ENCODE peak calls at places on chromosomes 6 and 20, in six cellular contexts. D, X, R, A, W and O are unnamed samples.

GRCh38 chr6:27280540-27281000 is 31.5 kb downstream of the POM121L2 start:
- DNase-seq in D (peak), W (no peak), A (no peak), R (no peak), X (peak), O (no peak)

GRCh38 chr20:61405007-61405406 is 152.9 kb downstream of the CDH4 start:
- DNase-seq in A (no peak), D (no peak), W (no peak), X (no peak), R (no peak), O (no peak)

GRCh38 chr6:166955865-166956443 is 396 bp downstream of the RNASET2 start:
- DNase-seq in D (no peak), X (no peak), W (no peak), R (no peak), A (no peak), O (no peak)

GRCh38 chr6:110658621-110659211 is 156.6 kb downstream of the CDK19 start:
- DNase-seq in W (no peak), A (no peak), D (no peak), R (no peak), X (no peak), O (no peak)

GRCh38 chr6:40999498-41000070 is 39.4 kb downstream of the UNC5CL start:
- DNase-seq in W (peak), D (peak), R (peak), X (peak), A (peak), O (no peak)

GRCh38 chr20:2693286-2693995 is 861 bp downstream of the EBF4 start:
- DNase-seq in W (peak), A (no peak), R (peak), D (no peak), X (no peak), O (peak)

GRCh38 chr6:124622351-124622750 is 339.9 kb upstream of the RNF217 start:
- DNase-seq in W (no peak), A (no peak), X (no peak), D (no peak), R (no peak), O (no peak)

GRCh38 chr6:41638002-41638800 is at the start of gene MDFI:
- DNase-seq in D (no peak), X (no peak), A (no peak), W (peak), R (peak), O (no peak)

GRCh38 chr6:90393232-90393884 is 96.7 kb upstream of the BACH2 start:
- DNase-seq in D (peak), X (peak), R (peak), A (no peak), W (peak), O (peak)

GRCh38 chr6:53300656-53301551 is 47.8 kb downstream of the ELOVL5 start:
- DNase-seq in W (no peak), R (no peak), D (peak), A (no peak), X (no peak), O (no peak)

GRCh38 chr6:110357696-110358535 is at the start of gene METTL24:
- DNase-seq in R (peak), D (no peak), X (no peak), W (peak), A (no peak), O (no peak)

GRCh38 chr6:111657146-111657545 is 51.5 kb upstream of the TRAF3IP2 start:
- DNase-seq in X (no peak), W (no peak), A (no peak), R (no peak), D (peak), O (no peak)

GRCh38 chr6:97925504-97925903 is 642.5 kb upstream of the MMS22L start:
- DNase-seq in W (no peak), R (no peak), A (no peak), X (no peak), D (no peak), O (no peak)

GRCh38 chr20:14055127-14055742 is 59.9 kb downstream of the MACROD2 start:
- DNase-seq in R (peak), A (no peak), W (no peak), D (peak), X (peak), O (peak)

GRCh38 chr6:37061157-37061804 is 55.8 kb downstream of the FGD2 start:
- DNase-seq in D (no peak), A (no peak), R (peak), X (no peak), W (no peak), O (no peak)

GRCh38 chr20:44692932-44693476 is 22.2 kb upstream of the CCN5 start:
- DNase-seq in A (no peak), D (peak), W (no peak), R (no peak), X (peak), O (no peak)

GRCh38 chr6:111057074-111057752 is 30.1 kb upstream of the SLC16A10 start:
- DNase-seq in X (peak), A (no peak), D (peak), W (no peak), R (peak), O (no peak)

GRCh38 chr6:170114956-170115855 is 175.7 kb downstream of the DLL1 start:
- DNase-seq in D (no peak), A (no peak), W (peak), X (no peak), R (peak), O (no peak)

GRCh38 chr6:27096834-27097511 is 150.5 kb upstream of the PRSS16 start:
- DNase-seq in X (peak), A (no peak), D (no peak), R (peak), W (peak), O (no peak)

GRCh38 chr6:72042088-72042487 is 155.7 kb downstream of the RIMS1 start:
- DNase-seq in X (no peak), A (no peak), R (no peak), D (no peak), W (no peak), O (peak)

GRCh38 chr20:5947276-5947675 is 3.1 kb downstream of the TRMT6 start:
- DNase-seq in W (no peak), X (no peak), D (no peak), A (no peak), R (no peak), O (no peak)

GRCh38 chr20:44613575-44613974 is 31.2 kb downstream of the PKIG start:
- DNase-seq in W (no peak), D (no peak), R (no peak), X (no peak), A (no peak), O (no peak)

GRCh38 chr6:27178860-27179259 is 68.6 kb upstream of the PRSS16 start:
- DNase-seq in W (no peak), A (no peak), D (no peak), R (no peak), X (no peak), O (no peak)

DNA sequence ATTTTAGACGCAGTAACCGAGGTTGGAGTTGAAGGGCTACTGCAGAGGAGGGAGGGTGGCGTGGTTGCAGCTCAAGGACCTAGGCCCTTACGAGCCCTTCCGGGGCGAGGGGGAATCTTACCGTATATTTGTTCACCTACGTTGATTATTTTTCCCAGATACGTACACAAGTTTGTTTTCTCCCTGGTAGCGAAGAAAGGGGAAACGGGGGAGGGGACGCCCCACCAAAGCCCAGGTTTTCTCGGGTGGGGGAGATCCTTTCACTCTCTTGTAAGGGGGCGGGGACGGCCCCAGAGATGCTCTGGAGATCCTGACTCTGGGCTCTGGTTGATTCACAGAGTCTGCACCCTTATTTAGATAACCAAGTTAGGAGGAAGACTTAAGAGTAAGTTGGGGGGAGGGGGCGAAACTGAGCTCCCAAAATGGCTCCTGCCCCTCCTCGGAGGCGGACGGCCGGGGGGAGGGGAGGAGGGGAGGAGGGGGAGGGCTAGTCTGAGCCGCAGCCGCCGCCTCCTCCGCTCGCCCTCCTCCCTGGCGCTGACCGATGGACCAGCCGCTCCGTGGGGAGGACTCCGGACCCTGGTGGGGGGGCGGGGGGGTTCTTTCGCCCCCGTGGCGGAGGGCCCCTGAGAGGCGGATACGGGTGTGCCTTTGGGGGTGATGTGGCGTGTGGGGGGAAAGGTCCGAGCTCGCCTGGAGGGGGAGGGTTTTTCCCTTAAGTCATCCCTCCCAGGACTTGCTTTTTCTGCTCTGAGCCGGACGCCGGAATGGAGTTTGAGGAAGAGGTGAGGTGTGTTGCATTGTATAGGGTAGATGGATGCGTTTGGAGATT is 2.2 kb downstream of the BRD2 start:
- DNase-seq in A (peak), W (peak), R (peak), D (peak), X (peak), O (peak)
- TF ChIP-seq JUND in A (no peak), W (no peak), R (no peak), D (no peak), X (no peak), O (no peak)

DNA sequence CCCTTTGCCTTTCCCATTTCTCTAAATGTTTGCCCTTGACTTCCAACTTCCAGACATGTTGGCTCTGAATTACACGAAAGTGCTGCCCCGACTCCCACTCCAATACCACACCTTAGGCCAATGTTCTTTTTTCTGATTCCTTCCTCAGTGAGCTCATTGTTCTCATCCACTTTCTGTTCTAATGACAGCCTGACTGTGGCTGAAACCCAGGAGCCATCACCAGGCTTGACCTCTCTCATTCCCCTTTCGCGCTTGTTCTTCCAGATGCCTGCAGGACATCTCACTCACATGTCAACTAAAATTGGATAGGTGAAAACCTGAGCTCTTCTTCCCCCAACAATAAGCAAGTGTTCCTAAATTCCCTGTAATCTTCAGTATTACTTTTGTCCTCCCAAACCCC is 40.4 kb downstream of the PTPRK start:
- DNase-seq in X (no peak), R (no peak), W (no peak), A (no peak), D (no peak), O (no peak)
- TF ChIP-seq JUND in X (no peak), R (no peak), W (no peak), A (no peak), D (no peak), O (no peak)

DNA sequence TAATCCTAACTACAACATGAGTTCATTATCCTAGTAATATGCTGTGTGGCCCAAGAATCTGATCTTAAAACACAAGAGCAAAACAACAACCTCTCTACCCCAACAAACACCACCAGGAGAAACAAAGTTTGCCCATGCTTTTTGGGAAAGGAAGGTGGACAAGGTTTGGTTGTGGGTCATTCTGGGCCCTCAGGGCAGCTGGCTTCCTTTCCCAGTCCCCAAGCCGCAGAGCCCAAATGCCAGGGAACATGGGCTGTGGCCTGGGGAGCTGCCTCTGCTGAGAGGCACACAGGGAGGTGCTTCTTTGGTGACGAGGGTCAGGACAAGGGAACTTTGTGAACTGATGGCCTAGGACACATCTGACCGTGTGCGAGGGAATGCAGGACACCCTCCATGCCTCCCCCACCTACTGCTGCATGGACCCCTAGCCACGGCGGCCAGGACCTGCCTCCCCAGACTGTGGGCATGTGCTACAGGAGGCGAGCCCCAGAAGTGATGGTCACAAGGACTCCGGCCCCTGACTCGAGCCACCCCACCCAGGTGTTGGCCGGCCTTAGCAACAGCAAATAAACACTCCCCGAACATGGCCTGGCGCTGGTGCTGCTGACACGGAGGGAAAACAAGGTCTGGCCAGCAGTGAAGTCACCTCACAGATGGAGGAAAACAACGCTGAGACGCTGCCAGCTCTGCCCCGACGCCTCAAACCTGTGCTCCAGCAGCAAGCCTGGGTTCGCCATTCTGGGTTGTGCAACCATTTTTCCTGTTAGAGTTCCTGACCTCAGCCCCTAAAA is 55.6 kb downstream of the RRBP1 start:
- DNase-seq in W (no peak), A (no peak), R (no peak), X (no peak), D (no peak), O (no peak)
- TF ChIP-seq JUND in W (no peak), A (no peak), R (no peak), X (no peak), D (no peak), O (no peak)

DNA sequence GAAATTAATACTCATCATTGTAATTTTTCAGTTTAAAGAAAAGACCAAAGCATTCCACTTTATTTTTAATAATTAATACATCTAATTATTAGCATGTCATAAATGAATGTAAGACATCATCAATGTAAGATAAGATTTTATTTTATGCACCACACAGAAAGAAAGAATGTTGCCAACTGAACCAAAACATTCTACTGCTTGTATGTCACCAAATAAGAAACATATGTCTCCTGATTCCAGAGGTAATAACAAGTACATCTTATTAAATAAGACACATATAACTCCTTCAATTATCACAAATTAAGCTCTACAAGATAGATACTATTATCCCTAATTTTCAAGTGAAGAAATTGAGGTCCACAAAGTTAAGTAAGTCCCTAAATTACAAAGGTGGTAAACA is 189.5 kb downstream of the GMDS start:
- DNase-seq in A (no peak), D (no peak), X (no peak), W (no peak), R (no peak), O (no peak)
- TF ChIP-seq JUND in A (no peak), D (no peak), X (no peak), W (no peak), R (peak), O (no peak)

DNA sequence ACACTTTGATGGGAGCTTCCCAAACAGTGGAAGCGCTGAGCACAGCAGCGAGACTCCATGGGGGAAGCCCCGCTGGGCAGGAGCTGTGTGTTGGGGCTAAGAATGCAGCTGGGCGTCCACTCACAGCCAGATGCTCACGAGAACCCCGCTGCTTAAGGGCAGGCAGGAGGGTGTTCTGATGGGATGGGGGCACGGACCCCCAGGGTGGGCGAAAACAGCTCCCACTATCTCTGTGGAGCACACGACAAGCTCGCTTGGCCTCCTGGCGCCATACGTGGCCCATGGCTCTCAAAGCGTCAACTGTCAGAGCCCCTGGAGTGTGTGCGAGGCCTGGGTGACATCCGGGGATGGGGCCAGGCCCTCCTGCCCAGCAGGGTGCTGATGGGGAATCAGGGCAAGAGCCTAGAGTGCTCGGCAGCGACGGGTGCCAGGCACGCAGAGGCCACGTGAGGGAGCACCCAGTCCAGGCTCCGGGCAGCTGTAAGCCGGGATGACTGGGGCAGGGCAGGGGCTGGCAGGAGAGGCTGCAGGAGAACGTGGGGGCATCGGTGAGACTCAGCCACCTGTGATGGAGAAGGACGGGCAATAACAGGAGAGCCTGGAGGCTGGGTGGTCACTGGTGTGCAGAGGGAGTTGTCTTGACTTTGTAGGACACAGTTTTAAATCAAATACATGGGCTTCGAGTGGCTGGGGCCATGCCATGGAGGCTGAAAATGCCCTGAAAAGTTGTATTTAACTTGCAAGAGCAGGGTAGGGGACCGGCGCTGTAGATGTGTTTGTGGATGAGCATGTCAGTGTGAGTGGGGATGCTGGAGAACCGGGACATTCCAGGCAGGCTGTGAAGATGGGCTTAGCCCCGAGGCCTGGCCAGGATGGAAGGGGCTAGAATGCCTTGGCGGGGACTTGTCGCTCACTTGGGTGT is 27.3 kb downstream of the PYGB start:
- DNase-seq in W (peak), A (no peak), R (no peak), D (no peak), X (no peak), O (no peak)
- TF ChIP-seq JUND in W (no peak), A (no peak), R (no peak), D (no peak), X (no peak), O (no peak)

DNA sequence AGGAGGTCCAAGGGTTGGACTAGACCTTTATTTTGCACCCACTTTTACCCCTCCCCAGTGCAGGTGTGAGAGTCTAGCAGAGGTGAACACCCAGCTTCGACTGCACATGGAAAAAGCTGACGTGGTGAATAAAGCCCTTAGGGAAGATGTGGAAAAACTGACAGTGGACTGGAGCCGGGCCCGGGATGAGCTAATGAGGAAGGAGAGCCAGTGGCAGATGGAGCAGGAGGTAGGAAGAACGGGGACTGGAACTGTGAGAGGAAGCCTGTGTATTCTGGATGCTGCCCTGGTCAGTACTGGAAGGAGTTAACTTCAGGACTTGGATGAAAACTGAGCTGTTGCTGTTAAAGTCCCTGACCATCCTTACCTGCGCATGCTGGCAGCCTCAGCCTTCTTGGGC is 10.6 kb downstream of the CEP250 start:
- DNase-seq in A (no peak), D (no peak), W (no peak), R (no peak), X (no peak), O (no peak)
- TF ChIP-seq JUND in A (no peak), D (no peak), W (no peak), R (no peak), X (no peak), O (no peak)